ENCODE peak calls at places on chromosomes 3 and 15, in six cellular contexts. A is NCI-H748 treated with DMSO at 0.1 percent for 48 hours; C is stimulated activated effector memory CD8-positive, alpha-beta T cell treated with anti-CD3 and anti-CD28 coated beads, Interleukin-12 subunit alpha, Interleukin-12 subunit beta, amount 100 ng/mL, for 72 hours; W is WTC11; R is globus pallidus; V is central memory CD4-positive, alpha-beta T cell. G is an unnamed sample.

GRCh38 chr3:143822374-143822773 is 25.9 kb downstream of the SLC9A9 start:
- DNase-seq in V (no peak), C (no peak), R (no peak), A (no peak), W (no peak), G (no peak)

GRCh38 chr3:23161896-23162570 is 41.1 kb upstream of the UBE2E2 start:
- DNase-seq in R (no peak), A (no peak), C (no peak), W (no peak), V (no peak), G (no peak)

GRCh38 chr15:70505411-70505919 is 257.9 kb downstream of the UACA start:
- DNase-seq in R (no peak), A (no peak), V (no peak), C (no peak), W (no peak), G (no peak)

GRCh38 chr3:34869696-34870095 is 769.6 kb upstream of the ARPP21 start:
- DNase-seq in V (no peak), R (no peak), C (no peak), W (no peak), A (no peak), G (no peak)

GRCh38 chr15:66940368-66940767 is 125.0 kb upstream of the SMAD3 start:
- DNase-seq in C (no peak), A (no peak), R (no peak), W (no peak), V (no peak), G (no peak)

GRCh38 chr3:118587847-118588246 is 446.8 kb downstream of the IGSF11 start:
- DNase-seq in W (no peak), A (no peak), R (no peak), C (no peak), V (no peak), G (no peak)

GRCh38 chr3:160577551-160578195 is 12.3 kb upstream of the KPNA4 start:
- DNase-seq in C (no peak), R (no peak), A (no peak), W (no peak), V (no peak), G (no peak)

GRCh38 chr15:81003023-81003350 is 2.3 kb downstream of the TLNRD1 start:
- DNase-seq in V (no peak), R (no peak), C (no peak), A (no peak), W (no peak), G (no peak)

GRCh38 chr3:27025718-27026117 is 343.5 kb downstream of the NEK10 start:
- DNase-seq in R (no peak), A (no peak), C (no peak), W (peak), V (no peak), G (no peak)

GRCh38 chr3:69930564-69930963 is 69.0 kb upstream of the SAMMSON start:
- DNase-seq in V (no peak), W (no peak), A (no peak), C (no peak), R (peak), G (no peak)

GRCh38 chr15:38886315-38887163 is 321.9 kb upstream of the RASGRP1 start:
- DNase-seq in V (no peak), W (no peak), A (no peak), R (no peak), C (no peak), G (no peak)

G was measured in osteocyte.